ENCODE peak calls at places on chromosomes 5 and 9, in five cellular contexts. One of them, this sample, is unnamed.

GRCh38 chr5:139743804-139744203 is 51.8 kb upstream of the PSD2 start:
- DNase-seq in suprapubic skin: no peak
- DNase-seq in GOT3: no peak
- DNase-seq in activated naive CD4-positive, alpha-beta T cell treated with anti-CD3 and anti-CD28 coated beads, Interleukin-2, amount 50 U/mL, for 16 hours: no peak
- DNase-seq in NCI-H1417: no peak
- DNase-seq in this sample: no peak

GRCh38 chr5:160291467-160291866 is 20.9 kb downstream of the CCNJL start:
- DNase-seq in suprapubic skin: no peak
- DNase-seq in GOT3: no peak
- DNase-seq in activated naive CD4-positive, alpha-beta T cell treated with anti-CD3 and anti-CD28 coated beads, Interleukin-2, amount 50 U/mL, for 16 hours: no peak
- DNase-seq in NCI-H1417: no peak
- DNase-seq in this sample: no peak

GRCh38 chr9:80866576-80867227 is 822.6 kb downstream of the TLE1 start:
- DNase-seq in suprapubic skin: no peak
- DNase-seq in GOT3: no peak
- DNase-seq in activated naive CD4-positive, alpha-beta T cell treated with anti-CD3 and anti-CD28 coated beads, Interleukin-2, amount 50 U/mL, for 16 hours: no peak
- DNase-seq in NCI-H1417: no peak
- DNase-seq in this sample: no peak

GRCh38 chr9:120100595-120100994 is 479.4 kb downstream of the CDK5RAP2 start:
- DNase-seq in suprapubic skin: no peak
- DNase-seq in GOT3: no peak
- DNase-seq in activated naive CD4-positive, alpha-beta T cell treated with anti-CD3 and anti-CD28 coated beads, Interleukin-2, amount 50 U/mL, for 16 hours: no peak
- DNase-seq in NCI-H1417: no peak
- DNase-seq in this sample: no peak

GRCh38 chr9:126389958-126390357 is 63.3 kb downstream of the MVB12B start:
- DNase-seq in suprapubic skin: no peak
- DNase-seq in GOT3: no peak
- DNase-seq in activated naive CD4-positive, alpha-beta T cell treated with anti-CD3 and anti-CD28 coated beads, Interleukin-2, amount 50 U/mL, for 16 hours: no peak
- DNase-seq in NCI-H1417: no peak
- DNase-seq in this sample: no peak

GRCh38 chr5:169706070-169706469 is 69.0 kb downstream of the DOCK2 start:
- DNase-seq in suprapubic skin: no peak
- DNase-seq in GOT3: no peak
- DNase-seq in activated naive CD4-positive, alpha-beta T cell treated with anti-CD3 and anti-CD28 coated beads, Interleukin-2, amount 50 U/mL, for 16 hours: no peak
- DNase-seq in NCI-H1417: no peak
- DNase-seq in this sample: no peak

GRCh38 chr9:10080012-10080411 is 532.8 kb downstream of the PTPRD start:
- DNase-seq in suprapubic skin: no peak
- DNase-seq in GOT3: no peak
- DNase-seq in activated naive CD4-positive, alpha-beta T cell treated with anti-CD3 and anti-CD28 coated beads, Interleukin-2, amount 50 U/mL, for 16 hours: no peak
- DNase-seq in NCI-H1417: no peak
- DNase-seq in this sample: no peak

GRCh38 chr5:32574540-32575175 is 10.7 kb upstream of the SUB1 start:
- DNase-seq in suprapubic skin: no peak
- DNase-seq in GOT3: no peak
- DNase-seq in activated naive CD4-positive, alpha-beta T cell treated with anti-CD3 and anti-CD28 coated beads, Interleukin-2, amount 50 U/mL, for 16 hours: no peak
- DNase-seq in NCI-H1417: no peak
- DNase-seq in this sample: no peak

GRCh38 chr5:122392844-122393243 is 80.8 kb downstream of the SNCAIP start:
- DNase-seq in suprapubic skin: no peak
- DNase-seq in GOT3: no peak
- DNase-seq in activated naive CD4-positive, alpha-beta T cell treated with anti-CD3 and anti-CD28 coated beads, Interleukin-2, amount 50 U/mL, for 16 hours: no peak
- DNase-seq in NCI-H1417: peak
- DNase-seq in this sample: no peak

GRCh38 chr9:128150594-128151342 is 1.5 kb downstream of the LCN2 start:
- DNase-seq in suprapubic skin: no peak
- DNase-seq in GOT3: no peak
- DNase-seq in activated naive CD4-positive, alpha-beta T cell treated with anti-CD3 and anti-CD28 coated beads, Interleukin-2, amount 50 U/mL, for 16 hours: no peak
- DNase-seq in NCI-H1417: no peak
- DNase-seq in this sample: no peak

GRCh38 chr5:76542887-76543690 is 80.1 kb downstream of the F2RL2 start:
- DNase-seq in suprapubic skin: no peak
- DNase-seq in GOT3: no peak
- DNase-seq in activated naive CD4-positive, alpha-beta T cell treated with anti-CD3 and anti-CD28 coated beads, Interleukin-2, amount 50 U/mL, for 16 hours: peak
- DNase-seq in NCI-H1417: no peak
- DNase-seq in this sample: no peak